ENCODE peak calls at places on chromosomes 6 and 20, in five cellular contexts. D is GM23338, I is PC-9, X is left ventricle myocardium inferior, H is A549. Z is an unnamed sample. For H3K4me1, the result is how much of the 10 kb centered on the place peaks cover.

GRCh38 chr20:57756213-57756612 is 46.4 kb upstream of the PMEPA1 start:
- DNase-seq in D (no peak), I (no peak), X (no peak), H (no peak), Z (no peak)

GRCh38 chr6:44653761-44654218 is 266.3 kb downstream of the CDC5L start:
- DNase-seq in D (no peak), I (no peak), X (no peak), H (no peak), Z (no peak)

GRCh38 chr6:24004062-24004461 is 122.0 kb upstream of the NRSN1 start:
- DNase-seq in D (no peak), I (no peak), X (no peak), H (no peak), Z (no peak)

GRCh38 chr6:82381278-82381677 is 17.7 kb downstream of the TPBG start:
- DNase-seq in D (no peak), I (no peak), X (no peak), H (no peak), Z (no peak)

GRCh38 chr6:33384581-33385020 is 7.0 kb upstream of the KIFC1 start:
- DNase-seq in D (peak), I (no peak), X (no peak), H (peak), Z (peak)

GRCh38 chr6:168363302-168363701 is 43.7 kb upstream of the DACT2 start:
- DNase-seq in D (no peak), I (no peak), X (no peak), H (no peak), Z (no peak)

GRCh38 chr20:58251348-58251978 is 23.0 kb upstream of the ANKRD60 start:
- DNase-seq in D (no peak), I (no peak), X (no peak), H (no peak), Z (no peak)

GRCh38 chr20:48760403-48760889 is 67.4 kb downstream of the PREX1 start:
- DNase-seq in D (no peak), I (no peak), X (no peak), H (no peak), Z (no peak)

GRCh38 chr6:30005482-30005881 is 55.6 kb upstream of the POLR1H start:
- DNase-seq in D (no peak), I (no peak), X (no peak), H (no peak), Z (no peak)

GRCh38 chr20:58473818-58474425 is 41.3 kb downstream of the APCDD1L start:
- DNase-seq in D (no peak), I (no peak), X (no peak), H (no peak), Z (no peak)

GRCh38 chr6:170136541-170137175 is 154.2 kb downstream of the DLL1 start:
- DNase-seq in D (no peak), I (no peak), X (no peak), H (no peak), Z (no peak)

GRCh38 chr20:35225319-35226125 is 968 bp upstream of the MMP24 start:
- DNase-seq in D (peak), I (no peak), X (no peak), H (no peak), Z (no peak)

GRCh38 chr6:142950291-142950690 is 5.3 kb upstream of the HIVEP2 start:
- DNase-seq in D (no peak), I (no peak), X (no peak), H (no peak), Z (no peak)

GRCh38 chr20:48735112-48735511 is 92.7 kb downstream of the PREX1 start:
- DNase-seq in D (no peak), I (no peak), X (no peak), H (no peak), Z (no peak)

GRCh38 chr6:122389704-122390103 is 9.7 kb upstream of the HSF2 start:
- DNase-seq in D (no peak), I (no peak), X (no peak), H (no peak), Z (no peak)

GRCh38 chr6:397604-398003 is 6.1 kb downstream of the IRF4 start:
- DNase-seq in D (no peak), I (no peak), X (no peak), H (no peak), Z (no peak)

GRCh38 chr20:36162272-36162966 is 7.9 kb downstream of the EPB41L1 start:
- DNase-seq in D (no peak), I (no peak), X (no peak), H (no peak), Z (no peak)

GRCh38 chr20:51379601-51380341 is 162.7 kb downstream of the NFATC2 start:
- DNase-seq in D (no peak), I (no peak), X (no peak), H (no peak), Z (no peak)

GRCh38 chr20:51382986-51383821 is 159.3 kb downstream of the NFATC2 start:
- DNase-seq in D (no peak), I (no peak), X (no peak), H (no peak), Z (peak)

GRCh38 chr20:51382111-51382985 is 160.2 kb downstream of the NFATC2 start:
- DNase-seq in D (no peak), I (no peak), X (no peak), H (no peak), Z (no peak)

GRCh38 chr20:51380401-51381385 is 161.8 kb downstream of the NFATC2 start:
- DNase-seq in D (no peak), I (no peak), X (no peak), H (no peak), Z (peak)

DNA sequence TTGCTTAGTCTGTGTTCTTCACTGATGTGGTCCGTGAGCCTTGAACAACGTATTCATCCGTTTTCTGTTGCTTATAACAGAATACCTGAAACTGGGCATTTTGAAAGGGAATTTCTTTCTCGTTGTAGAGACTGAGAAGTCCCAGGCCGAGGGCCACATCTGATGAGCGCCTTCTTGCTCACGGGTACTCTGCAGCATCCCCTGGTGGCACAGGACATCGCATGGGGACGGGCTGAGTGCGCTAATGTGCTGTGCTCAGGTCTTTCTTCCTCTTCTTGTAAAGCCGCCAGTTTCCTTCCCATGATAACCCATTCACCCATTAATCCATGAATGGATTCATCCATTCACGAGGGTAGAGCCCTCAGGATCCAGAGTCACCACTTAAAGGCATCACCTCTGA is 161.0 kb downstream of the NFATC2 start:
- DNase-seq in D (peak), I (no peak), X (no peak), H (no peak), Z (peak)
- H3K4me1 ChIP-seq in D (under half), I (under half), X (under half), H (under half), Z (half or more)

GRCh38 chr6:156783958-156784357 is 6.8 kb downstream of the ARID1B start:
- DNase-seq in D (peak), I (no peak), X (no peak), H (no peak), Z (no peak)
- H3K27ac ChIP-seq in D (no peak), I (no peak), X (peak), H (no peak), Z (peak)

DNA sequence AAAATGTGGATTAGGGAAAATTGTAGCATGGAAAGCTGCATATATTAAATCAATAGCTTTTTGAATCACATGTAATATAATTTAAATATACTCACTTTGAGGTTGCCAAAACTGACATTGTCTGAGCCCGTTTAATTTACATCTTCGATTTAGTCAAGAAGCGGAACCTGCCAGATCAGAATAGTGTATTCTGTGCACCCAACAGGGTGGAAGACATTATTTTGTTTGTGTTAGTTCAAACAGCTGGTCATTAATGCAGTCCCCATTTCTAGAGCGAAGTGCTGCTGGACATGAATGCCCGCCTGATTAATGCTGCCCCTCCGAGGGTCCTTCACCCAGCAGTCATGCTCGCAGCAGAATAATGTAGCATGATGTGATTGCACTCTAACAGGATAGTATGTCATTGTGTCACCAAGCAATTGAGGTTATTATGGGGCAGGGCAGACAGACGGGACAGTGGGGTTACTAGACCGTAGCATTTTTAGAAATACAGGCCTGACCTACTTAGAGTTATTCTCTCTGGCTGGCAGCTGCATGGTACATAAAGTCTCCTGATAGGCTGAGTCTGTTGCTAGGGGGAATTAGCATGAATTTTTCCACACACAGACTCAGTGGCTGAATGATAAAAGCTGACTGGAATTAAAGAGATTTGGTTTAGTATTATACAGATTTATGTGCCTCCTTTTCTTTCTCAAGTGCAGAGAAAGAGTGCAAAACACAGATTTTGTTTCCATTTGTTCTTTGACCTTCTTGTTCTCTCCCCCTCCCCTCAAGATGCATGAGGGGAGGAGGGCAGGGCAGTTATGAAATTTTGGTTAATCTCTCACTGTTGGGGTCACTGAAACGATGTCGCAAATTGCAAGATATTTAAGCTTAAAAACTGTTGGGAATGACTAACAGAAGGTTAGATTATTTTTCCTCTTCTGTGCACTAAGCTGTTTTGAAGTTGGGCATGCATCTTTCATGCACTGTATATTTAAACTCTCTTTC is 147.0 kb downstream of the PRL start:
- DNase-seq in D (no peak), I (no peak), X (no peak), H (no peak), Z (peak)
- H3K4me1 ChIP-seq in D (under half), I (under half), X (half or more), H (under half), Z (under half)

GRCh38 chr6:116410945-116411623 is 40.3 kb downstream of the DSE start:
- DNase-seq in D (no peak), I (no peak), X (peak), H (no peak), Z (no peak)
- H3K27ac ChIP-seq in D (no peak), I (no peak), X (peak), H (no peak), Z (no peak)

DNA sequence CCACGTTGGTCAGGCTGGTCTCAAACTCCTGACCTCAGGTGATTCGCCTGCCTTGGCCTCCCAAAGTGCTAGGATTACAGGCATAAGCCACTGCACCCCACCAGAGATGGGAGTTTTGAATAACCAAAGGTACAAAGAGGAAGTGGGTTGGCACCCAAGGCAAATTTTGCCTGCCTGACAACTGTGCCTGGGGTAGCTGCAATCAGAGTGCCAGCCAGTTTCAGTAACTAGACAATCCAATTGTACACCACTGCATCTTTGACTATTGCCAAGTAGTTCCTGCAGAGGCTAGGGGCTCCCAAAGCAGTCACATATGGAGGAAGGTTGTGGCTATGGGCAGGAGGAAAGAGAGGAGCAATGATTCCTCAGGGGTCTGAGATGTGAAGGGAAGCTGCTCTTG is 16.6 kb downstream of the ZC3H12D start:
- DNase-seq in D (no peak), I (no peak), X (no peak), H (no peak), Z (peak)
- H3K4me1 ChIP-seq in D (under half), I (under half), X (under half), H (under half), Z (half or more)

GRCh38 chr6:13526718-13527668 is 39.6 kb upstream of the GFOD1 start:
- DNase-seq in D (no peak), I (no peak), X (peak), H (no peak), Z (peak)
- H3K27ac ChIP-seq in D (no peak), I (no peak), X (peak), H (no peak), Z (no peak)

GRCh38 chr6:42334870-42335269 is 116.9 kb downstream of the TRERF1 start:
- DNase-seq in D (no peak), I (no peak), X (no peak), H (no peak), Z (no peak)
- H3K4me1 ChIP-seq in D (under half), I (under half), X (under half), H (under half), Z (under half)

GRCh38 chr6:106104476-106104875 is 18.3 kb downstream of the PRDM1 start:
- DNase-seq in D (no peak), I (no peak), X (no peak), H (no peak), Z (no peak)

GRCh38 chr6:106102967-106103727 is 17.0 kb downstream of the PRDM1 start:
- DNase-seq in D (no peak), I (peak), X (no peak), H (no peak), Z (no peak)

GRCh38 chr6:106102034-106102433 is 15.9 kb downstream of the PRDM1 start:
- DNase-seq in D (no peak), I (no peak), X (no peak), H (no peak), Z (no peak)

GRCh38 chr6:106104941-106105340 is 18.8 kb downstream of the PRDM1 start:
- DNase-seq in D (no peak), I (no peak), X (no peak), H (no peak), Z (no peak)

GRCh38 chr6:106103728-106104109 is 17.6 kb downstream of the PRDM1 start:
- DNase-seq in D (no peak), I (peak), X (no peak), H (no peak), Z (no peak)
- H3K27ac ChIP-seq in D (no peak), I (no peak), X (peak), H (no peak), Z (no peak)

Z was measured in Karpas-422.